ENCODE peak calls at places on chromosomes 1 and 21, in seven cellular contexts. A is Peyer's patch, F is uterus, V is H1, H is A549, U is heart left ventricle, N is NB4. Z is an unnamed sample.

GRCh38 chr1:166679369-166679768 is 159.9 kb upstream of the POGK start:
- DNase-seq in A (no peak), F (no peak), V (no peak), H (no peak), U (no peak), N (no peak), Z (no peak)

GRCh38 chr1:38135621-38136414 is 89.2 kb upstream of the POU3F1 start:
- DNase-seq in A (no peak), F (no peak), V (peak; percentile 54), H (no peak), U (no peak), N (no peak), Z (no peak)

GRCh38 chr1:233607252-233608119 is 6.4 kb upstream of the KCNK1 start:
- DNase-seq in A (peak; percentile 71), F (no peak), V (no peak), H (no peak), U (no peak), N (no peak), Z (peak; percentile 61)

GRCh38 chr21:38219049-38219628 is 37.7 kb upstream of the KCNJ15 start:
- DNase-seq in A (peak; percentile 84), F (peak; percentile 62), V (peak; percentile 87), H (peak; percentile 8), U (peak; percentile 65), N (peak; percentile 77), Z (peak; percentile 81)

GRCh38 chr1:242216368-242216767 is 217.5 kb upstream of the MAP1LC3C start:
- DNase-seq in A (no peak), F (no peak), V (no peak), H (no peak), U (no peak), N (no peak), Z (no peak)

GRCh38 chr1:234533975-234534876 is 55.2 kb upstream of the TARBP1 start:
- DNase-seq in A (peak; percentile 89), F (peak; percentile 98), V (no peak), H (no peak), U (peak; percentile 94), N (no peak), Z (peak; percentile 92)

GRCh38 chr21:42058631-42059111 is 12.4 kb upstream of the UMODL1 start:
- DNase-seq in A (no peak), F (no peak), V (no peak), H (no peak), U (no peak), N (no peak), Z (peak; percentile 89)

GRCh38 chr1:100719490-100719889 is at the start of gene VCAM1:
- DNase-seq in A (no peak), F (no peak), V (peak; percentile 49), H (no peak), U (peak; percentile 17), N (no peak), Z (peak; percentile 20)

GRCh38 chr1:184462170-184462569 is 75.3 kb downstream of the C1orf21 start:
- DNase-seq in A (no peak), F (no peak), V (no peak), H (no peak), U (no peak), N (no peak), Z (no peak)

GRCh38 chr1:178064191-178064821 is 29.6 kb upstream of the RASAL2 start:
- DNase-seq in A (no peak), F (no peak), V (no peak), H (no peak), U (no peak), N (no peak), Z (peak; percentile 64)

GRCh38 chr1:94526581-94526980 is 15.0 kb downstream of the F3 start:
- DNase-seq in A (no peak), F (no peak), V (no peak), H (no peak), U (no peak), N (no peak), Z (no peak)

GRCh38 chr1:21749109-21749508 is 33.8 kb downstream of the USP48 start:
- DNase-seq in A (no peak), F (no peak), V (no peak), H (no peak), U (no peak), N (no peak), Z (no peak)
- TF ChIP-seq POLR2A in A (no peak), F (no peak), V (no peak), H (no peak), U (no peak), N (no peak), Z (no peak)

DNA sequence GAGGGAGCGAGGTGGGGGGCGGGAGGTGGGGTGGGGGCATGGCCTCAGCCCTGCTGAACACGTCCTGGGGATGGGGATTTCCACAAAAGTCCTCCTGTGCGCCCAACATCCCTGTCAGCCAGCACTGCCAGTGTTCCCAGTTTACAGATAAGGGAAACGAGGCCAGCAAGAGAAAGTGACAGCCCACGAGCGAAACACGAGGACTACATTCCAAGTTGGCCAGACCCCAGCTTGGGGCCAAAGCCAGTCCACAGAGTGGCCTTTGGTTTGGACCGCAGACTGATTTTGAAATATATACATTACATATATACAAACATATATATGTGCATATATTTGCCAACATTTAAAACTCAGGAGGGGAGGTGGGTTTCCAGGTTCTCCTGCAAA is 5.0 kb downstream of the FBXO2 start:
- DNase-seq in A (no peak), F (no peak), V (peak; percentile 49), H (no peak), U (no peak), N (no peak), Z (no peak)
- TF ChIP-seq CTCF in A (no peak), F (no peak), V (no peak), H (no peak), U (no peak), N (no peak), Z (no peak)

GRCh38 chr1:65264197-65264929 is 45.0 kb upstream of the DNAJC6 start:
- DNase-seq in A (no peak), F (no peak), V (peak; percentile 81), H (no peak), U (peak; percentile 29), N (peak; percentile 2), Z (no peak)
- TF ChIP-seq POLR2A in A (no peak), F (no peak), V (no peak), H (no peak), U (no peak), N (no peak), Z (no peak)

GRCh38 chr1:203480084-203480483 is 4.5 kb downstream of the PRELP start:
- DNase-seq in A (no peak), F (peak; percentile 72), V (no peak), H (no peak), U (no peak), N (no peak), Z (no peak)
- TF ChIP-seq CTCF in A (no peak), F (peak; percentile 62), V (no peak), H (no peak), U (no peak), N (no peak), Z (no peak)

GRCh38 chr1:228102791-228103620 is at the start of gene C1orf35:
- DNase-seq in A (peak; percentile 97), F (peak; percentile 92), V (peak; percentile 98), H (peak; percentile 97), U (peak; percentile 92), N (peak; percentile 95), Z (peak; percentile 95)
- TF ChIP-seq POLR2A in A (peak; percentile 44), F (peak; percentile 77), V (no peak), H (peak; percentile 71), U (peak; percentile 61), N (peak; percentile 71), Z (peak; percentile 64)

DNA sequence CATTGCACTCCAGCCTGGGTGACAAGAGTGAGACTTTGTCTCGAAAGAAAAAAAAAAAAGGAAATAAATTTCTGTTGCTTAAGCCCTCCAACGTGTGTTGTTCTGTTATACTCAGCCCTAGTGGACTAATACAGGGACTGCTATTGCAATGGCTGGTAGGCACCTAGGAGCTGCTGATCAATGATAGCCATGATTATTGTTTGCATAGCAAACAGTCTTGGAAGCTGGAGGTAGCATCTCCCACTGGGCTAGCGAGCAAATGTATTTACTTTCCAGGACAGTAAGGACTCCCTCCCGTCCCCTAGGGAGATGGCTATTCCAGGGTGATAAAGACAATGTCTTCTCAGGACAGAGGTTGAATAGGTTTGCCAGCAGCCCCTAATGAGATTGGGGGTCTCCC is 13.5 kb upstream of the TNFRSF8 start:
- DNase-seq in A (no peak), F (no peak), V (no peak), H (no peak), U (no peak), N (no peak), Z (no peak)
- TF ChIP-seq CTCF in A (no peak), F (no peak), V (peak; percentile 23), H (no peak), U (no peak), N (no peak), Z (no peak)

GRCh38 chr1:36307601-36308330 is 1.6 kb downstream of the SH3D21 start:
- DNase-seq in A (peak; percentile 45), F (no peak), V (no peak), H (no peak), U (no peak), N (no peak), Z (no peak)

GRCh38 chr1:36304970-36305914 is 926 bp upstream of the SH3D21 start:
- DNase-seq in A (peak; percentile 76), F (no peak), V (peak; percentile 56), H (no peak), U (no peak), N (no peak), Z (no peak)

GRCh38 chr1:36305915-36306209 is 306 bp upstream of the SH3D21 start:
- DNase-seq in A (no peak), F (no peak), V (no peak), H (no peak), U (no peak), N (no peak), Z (no peak)

GRCh38 chr1:36306210-36306901 is at the start of gene SH3D21:
- DNase-seq in A (peak; percentile 87), F (peak; percentile 48), V (peak; percentile 84), H (no peak), U (no peak), N (peak; percentile 47), Z (peak; percentile 79)

DNA sequence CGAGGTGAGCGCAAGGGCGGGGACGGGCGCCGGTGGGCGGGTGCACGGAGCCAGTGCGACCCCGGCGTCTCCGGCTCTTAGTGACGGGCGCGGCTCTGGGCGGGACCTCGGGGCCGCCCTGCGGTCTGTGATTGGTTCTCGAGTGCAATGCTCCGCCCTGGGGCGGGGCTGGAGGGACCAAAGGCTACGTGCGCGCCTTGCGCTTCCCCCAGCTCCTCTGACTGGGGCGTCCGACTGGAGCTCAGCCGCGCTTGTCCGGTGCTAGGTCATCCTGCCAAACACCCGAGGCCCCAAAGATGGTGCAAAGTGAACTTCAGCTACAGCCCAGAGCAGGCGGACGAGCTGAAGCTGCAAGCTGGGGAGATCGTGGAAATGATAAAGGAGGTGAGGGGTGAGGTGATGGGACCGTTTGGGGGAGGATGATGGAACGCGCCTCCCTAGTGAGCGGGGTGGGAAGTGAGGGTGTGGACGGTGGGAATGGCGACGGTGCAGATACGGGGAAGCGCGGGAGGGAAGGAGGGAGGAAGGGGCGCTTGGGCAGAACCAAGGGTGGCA is 811 bp downstream of the SH3D21 start:
- DNase-seq in A (peak; percentile 97), F (peak; percentile 90), V (peak; percentile 97), H (peak; percentile 83), U (peak; percentile 92), N (peak; percentile 83), Z (peak; percentile 95)
- TF ChIP-seq POLR2A in A (peak; percentile 69), F (peak; percentile 83), V (peak; percentile 88), H (peak; percentile 85), U (peak; percentile 90), N (no peak), Z (peak; percentile 61)